ENCODE peak calls at places on chromosomes 1 and 21, in five cellular contexts. One of them, this sample, is unnamed.

GRCh38 chr1:4344065-4344753 is 310.2 kb upstream of the AJAP1 start:
- DNase-seq in kidney epithelial cell: no peak
- DNase-seq in cardiac fibroblast: no peak
- DNase-seq in lower lobe of right lung: no peak
- DNase-seq in brain microvascular endothelial cell: no peak
- DNase-seq in this sample: no peak

GRCh38 chr1:165376811-165377153 is 20.3 kb upstream of the LMX1A start:
- DNase-seq in lower lobe of right lung: no peak
- DNase-seq in brain microvascular endothelial cell: no peak
- DNase-seq in kidney epithelial cell: no peak
- DNase-seq in cardiac fibroblast: no peak
- DNase-seq in this sample: no peak

GRCh38 chr1:246329900-246330299 is 177.2 kb downstream of the SMYD3 start:
- DNase-seq in kidney epithelial cell: no peak
- DNase-seq in brain microvascular endothelial cell: no peak
- DNase-seq in cardiac fibroblast: no peak
- DNase-seq in lower lobe of right lung: no peak
- DNase-seq in this sample: no peak

GRCh38 chr1:18481190-18481920 is 625 bp downstream of the KLHDC7A start:
- DNase-seq in lower lobe of right lung: no peak
- DNase-seq in brain microvascular endothelial cell: no peak
- DNase-seq in cardiac fibroblast: no peak
- DNase-seq in kidney epithelial cell: peak
- DNase-seq in this sample: no peak

GRCh38 chr21:31414601-31415000 is 70.5 kb upstream of the TIAM1 start:
- DNase-seq in lower lobe of right lung: no peak
- DNase-seq in kidney epithelial cell: no peak
- DNase-seq in cardiac fibroblast: no peak
- DNase-seq in brain microvascular endothelial cell: no peak
- DNase-seq in this sample: no peak

GRCh38 chr1:161258439-161259386 is at the start of gene PCP4L1:
- DNase-seq in brain microvascular endothelial cell: peak
- DNase-seq in kidney epithelial cell: no peak
- DNase-seq in lower lobe of right lung: peak
- DNase-seq in cardiac fibroblast: peak
- DNase-seq in this sample: peak

GRCh38 chr1:224539971-224540370 is 76.1 kb upstream of the CNIH3 start:
- DNase-seq in cardiac fibroblast: no peak
- DNase-seq in lower lobe of right lung: no peak
- DNase-seq in brain microvascular endothelial cell: no peak
- DNase-seq in kidney epithelial cell: no peak
- DNase-seq in this sample: peak

GRCh38 chr1:169112241-169112640 is 5.8 kb downstream of the ATP1B1 start:
- DNase-seq in kidney epithelial cell: no peak
- DNase-seq in cardiac fibroblast: peak
- DNase-seq in lower lobe of right lung: no peak
- DNase-seq in brain microvascular endothelial cell: no peak
- DNase-seq in this sample: no peak

GRCh38 chr1:165910764-165911421 is 83.5 kb downstream of the UCK2 start:
- DNase-seq in kidney epithelial cell: no peak
- DNase-seq in cardiac fibroblast: no peak
- DNase-seq in brain microvascular endothelial cell: no peak
- DNase-seq in lower lobe of right lung: peak
- DNase-seq in this sample: peak

GRCh38 chr21:25565272-25566199 is 41.7 kb downstream of the MRPL39 start:
- DNase-seq in brain microvascular endothelial cell: no peak
- DNase-seq in kidney epithelial cell: no peak
- DNase-seq in lower lobe of right lung: no peak
- DNase-seq in cardiac fibroblast: no peak
- DNase-seq in this sample: no peak

GRCh38 chr21:25569084-25569483 is 38.2 kb downstream of the MRPL39 start:
- DNase-seq in kidney epithelial cell: no peak
- DNase-seq in lower lobe of right lung: no peak
- DNase-seq in cardiac fibroblast: no peak
- DNase-seq in brain microvascular endothelial cell: no peak
- DNase-seq in this sample: peak

GRCh38 chr21:25568230-25568629 is 39.1 kb downstream of the MRPL39 start:
- DNase-seq in lower lobe of right lung: peak
- DNase-seq in brain microvascular endothelial cell: peak
- DNase-seq in cardiac fibroblast: peak
- DNase-seq in kidney epithelial cell: no peak
- DNase-seq in this sample: peak

GRCh38 chr21:25566645-25567044 is 40.6 kb downstream of the MRPL39 start:
- DNase-seq in cardiac fibroblast: no peak
- DNase-seq in kidney epithelial cell: no peak
- DNase-seq in lower lobe of right lung: no peak
- DNase-seq in brain microvascular endothelial cell: no peak
- DNase-seq in this sample: no peak

GRCh38 chr21:25567472-25567871 is 39.8 kb downstream of the MRPL39 start:
- DNase-seq in lower lobe of right lung: no peak
- DNase-seq in kidney epithelial cell: no peak
- DNase-seq in brain microvascular endothelial cell: no peak
- DNase-seq in cardiac fibroblast: no peak
- DNase-seq in this sample: no peak
- H3K4me3 ChIP-seq in lower lobe of right lung: no peak
- H3K4me3 ChIP-seq in kidney epithelial cell: no peak
- H3K4me3 ChIP-seq in brain microvascular endothelial cell: no peak
- H3K4me3 ChIP-seq in cardiac fibroblast: no peak
- H3K4me3 ChIP-seq in this sample: no peak

GRCh38 chr1:25616080-25616931 is at the start of gene MAN1C1:
- DNase-seq in cardiac fibroblast: peak
- DNase-seq in lower lobe of right lung: peak
- DNase-seq in brain microvascular endothelial cell: peak
- DNase-seq in kidney epithelial cell: no peak
- DNase-seq in this sample: peak
- TF ChIP-seq CTCF in cardiac fibroblast: peak
- TF ChIP-seq CTCF in lower lobe of right lung: peak
- TF ChIP-seq CTCF in brain microvascular endothelial cell: peak
- TF ChIP-seq CTCF in kidney epithelial cell: peak
- TF ChIP-seq CTCF in this sample: no peak

GRCh38 chr21:28268685-28269084 is 724.0 kb downstream of the LTN1 start:
- DNase-seq in kidney epithelial cell: no peak
- DNase-seq in cardiac fibroblast: no peak
- DNase-seq in lower lobe of right lung: no peak
- DNase-seq in brain microvascular endothelial cell: no peak
- DNase-seq in this sample: no peak
- H3K4me3 ChIP-seq in kidney epithelial cell: no peak
- H3K4me3 ChIP-seq in cardiac fibroblast: no peak
- H3K4me3 ChIP-seq in lower lobe of right lung: no peak
- H3K4me3 ChIP-seq in brain microvascular endothelial cell: no peak
- H3K4me3 ChIP-seq in this sample: no peak

GRCh38 chr1:206925116-206925736 is 3.5 kb upstream of the FCMR start:
- DNase-seq in kidney epithelial cell: no peak
- DNase-seq in lower lobe of right lung: peak
- DNase-seq in cardiac fibroblast: no peak
- DNase-seq in brain microvascular endothelial cell: no peak
- DNase-seq in this sample: no peak

GRCh38 chr1:206924549-206925115 is 2.9 kb upstream of the FCMR start:
- DNase-seq in brain microvascular endothelial cell: no peak
- DNase-seq in kidney epithelial cell: no peak
- DNase-seq in cardiac fibroblast: no peak
- DNase-seq in lower lobe of right lung: no peak
- DNase-seq in this sample: no peak

GRCh38 chr1:206923009-206923960 is 1.5 kb upstream of the FCMR start:
- DNase-seq in kidney epithelial cell: no peak
- DNase-seq in lower lobe of right lung: peak
- DNase-seq in brain microvascular endothelial cell: no peak
- DNase-seq in cardiac fibroblast: no peak
- DNase-seq in this sample: no peak

GRCh38 chr1:206923961-206924548 is 2.3 kb upstream of the FCMR start:
- DNase-seq in lower lobe of right lung: no peak
- DNase-seq in cardiac fibroblast: no peak
- DNase-seq in brain microvascular endothelial cell: no peak
- DNase-seq in kidney epithelial cell: no peak
- DNase-seq in this sample: no peak

GRCh38 chr1:206926286-206926685 is 4.5 kb upstream of the FCMR start:
- DNase-seq in brain microvascular endothelial cell: no peak
- DNase-seq in lower lobe of right lung: no peak
- DNase-seq in cardiac fibroblast: no peak
- DNase-seq in kidney epithelial cell: no peak
- DNase-seq in this sample: no peak
- TF ChIP-seq CTCF in brain microvascular endothelial cell: no peak
- TF ChIP-seq CTCF in lower lobe of right lung: no peak
- TF ChIP-seq CTCF in cardiac fibroblast: no peak
- TF ChIP-seq CTCF in kidney epithelial cell: no peak
- TF ChIP-seq CTCF in this sample: no peak

GRCh38 chr1:180040034-180040433 is 85.4 kb downstream of the CEP350 start:
- DNase-seq in kidney epithelial cell: no peak
- DNase-seq in cardiac fibroblast: peak
- DNase-seq in lower lobe of right lung: no peak
- DNase-seq in brain microvascular endothelial cell: peak
- DNase-seq in this sample: peak

GRCh38 chr1:180043785-180044184 is 89.2 kb downstream of the CEP350 start:
- DNase-seq in brain microvascular endothelial cell: no peak
- DNase-seq in cardiac fibroblast: no peak
- DNase-seq in kidney epithelial cell: no peak
- DNase-seq in lower lobe of right lung: no peak
- DNase-seq in this sample: no peak

GRCh38 chr1:180046674-180047073 is 92.1 kb downstream of the CEP350 start:
- DNase-seq in cardiac fibroblast: no peak
- DNase-seq in kidney epithelial cell: no peak
- DNase-seq in brain microvascular endothelial cell: no peak
- DNase-seq in lower lobe of right lung: no peak
- DNase-seq in this sample: no peak

GRCh38 chr1:180041587-180041986 is 87.0 kb downstream of the CEP350 start:
- DNase-seq in kidney epithelial cell: no peak
- DNase-seq in cardiac fibroblast: no peak
- DNase-seq in lower lobe of right lung: no peak
- DNase-seq in brain microvascular endothelial cell: no peak
- DNase-seq in this sample: no peak

DNA sequence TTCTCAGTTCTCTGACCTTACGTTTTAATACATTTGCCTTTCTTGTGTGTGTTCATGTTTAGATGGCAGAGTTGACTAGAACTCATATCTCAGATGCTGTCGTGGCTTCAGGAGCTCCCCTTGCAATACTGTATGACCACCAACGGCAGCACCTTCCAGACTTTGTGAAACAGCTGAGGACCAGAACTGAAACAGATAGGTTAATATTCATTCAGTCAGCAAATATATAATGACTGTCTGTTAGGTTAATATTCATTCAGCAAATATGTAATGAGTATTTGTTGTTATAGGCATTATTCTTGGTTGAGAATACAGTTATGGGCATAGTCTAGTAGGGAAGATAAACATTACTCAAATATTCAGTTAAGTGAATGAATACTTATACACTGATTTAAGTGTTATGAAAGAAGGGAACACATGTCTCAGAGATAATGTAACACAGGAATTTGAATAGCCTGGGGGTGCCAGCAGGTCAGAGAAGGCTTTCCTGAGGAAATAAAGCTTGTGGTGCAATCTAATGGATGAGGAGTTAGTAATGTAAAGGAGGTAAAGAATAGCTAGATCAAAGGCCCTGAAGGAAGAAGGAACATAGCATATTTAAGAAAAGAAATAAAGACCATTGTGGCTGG is 88.5 kb downstream of the CEP350 start:
- DNase-seq in brain microvascular endothelial cell: peak
- DNase-seq in lower lobe of right lung: no peak
- DNase-seq in cardiac fibroblast: peak
- DNase-seq in kidney epithelial cell: no peak
- DNase-seq in this sample: peak
- H3K4me3 ChIP-seq in brain microvascular endothelial cell: no peak
- H3K4me3 ChIP-seq in lower lobe of right lung: no peak
- H3K4me3 ChIP-seq in cardiac fibroblast: no peak
- H3K4me3 ChIP-seq in kidney epithelial cell: no peak
- H3K4me3 ChIP-seq in this sample: no peak

DNA sequence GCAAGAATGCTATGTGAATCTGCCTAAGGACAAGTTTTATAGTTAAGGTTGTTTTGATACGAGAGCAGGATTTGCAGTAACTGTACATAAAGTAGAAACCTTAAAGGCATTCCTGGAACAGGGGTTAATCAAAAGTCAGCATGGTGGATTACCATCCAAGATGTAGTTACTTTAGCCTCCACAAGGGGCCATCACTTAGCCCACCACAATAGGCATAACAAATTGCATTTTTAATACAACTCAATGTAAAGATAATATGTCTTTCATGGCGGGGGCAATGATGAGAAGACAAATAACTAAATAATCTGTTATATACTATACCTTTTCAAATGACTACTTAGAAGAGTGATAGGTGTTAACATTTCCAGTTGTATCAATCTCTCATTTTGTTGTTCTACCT is 611.2 kb upstream of the ADGRL4 start:
- DNase-seq in lower lobe of right lung: no peak
- DNase-seq in kidney epithelial cell: no peak
- DNase-seq in cardiac fibroblast: no peak
- DNase-seq in brain microvascular endothelial cell: no peak
- DNase-seq in this sample: peak
- TF ChIP-seq CTCF in lower lobe of right lung: no peak
- TF ChIP-seq CTCF in kidney epithelial cell: peak
- TF ChIP-seq CTCF in cardiac fibroblast: peak
- TF ChIP-seq CTCF in brain microvascular endothelial cell: peak
- TF ChIP-seq CTCF in this sample: peak

GRCh38 chr21:44870748-44871495 is 2.6 kb downstream of the PTTG1IP start:
- DNase-seq in brain microvascular endothelial cell: no peak
- DNase-seq in kidney epithelial cell: no peak
- DNase-seq in lower lobe of right lung: no peak
- DNase-seq in cardiac fibroblast: no peak
- DNase-seq in this sample: no peak
- H3K4me3 ChIP-seq in brain microvascular endothelial cell: no peak
- H3K4me3 ChIP-seq in kidney epithelial cell: no peak
- H3K4me3 ChIP-seq in lower lobe of right lung: peak
- H3K4me3 ChIP-seq in cardiac fibroblast: peak
- H3K4me3 ChIP-seq in this sample: no peak

This sample was measured in fibroblast of mammary gland.